ENCODE peak calls at places on chromosomes 1 and 21, in six cellular contexts. One of them, this sample, is unnamed.

GRCh38 chr1:18882511-18882910 is 19.8 kb downstream of the ALDH4A1 start:
- DNase-seq in stimulated activated CD8-positive, alpha-beta memory T cell treated with anti-CD3 and anti-CD28 coated beads, Interleukin-2, amount 100 ng/mL, for 1 hour: no peak
- DNase-seq in NCI-H526 treated with DMSO at 0.1 percent for 48 hours: no peak
- DNase-seq in progenitor cell of endocrine pancreas: no peak
- DNase-seq in heart left ventricle: no peak
- DNase-seq in mesendoderm: no peak
- DNase-seq in this sample: peak

GRCh38 chr1:165114022-165114888 is 242.3 kb downstream of the LMX1A start:
- DNase-seq in heart left ventricle: no peak
- DNase-seq in progenitor cell of endocrine pancreas: peak
- DNase-seq in mesendoderm: peak
- DNase-seq in NCI-H526 treated with DMSO at 0.1 percent for 48 hours: peak
- DNase-seq in stimulated activated CD8-positive, alpha-beta memory T cell treated with anti-CD3 and anti-CD28 coated beads, Interleukin-2, amount 100 ng/mL, for 1 hour: no peak
- DNase-seq in this sample: no peak

GRCh38 chr1:221774054-221774842 is 32.4 kb upstream of the DUSP10 start:
- DNase-seq in stimulated activated CD8-positive, alpha-beta memory T cell treated with anti-CD3 and anti-CD28 coated beads, Interleukin-2, amount 100 ng/mL, for 1 hour: no peak
- DNase-seq in heart left ventricle: no peak
- DNase-seq in NCI-H526 treated with DMSO at 0.1 percent for 48 hours: no peak
- DNase-seq in mesendoderm: peak
- DNase-seq in progenitor cell of endocrine pancreas: no peak
- DNase-seq in this sample: no peak

GRCh38 chr1:236039736-236040670 is 24.9 kb downstream of the NID1 start:
- DNase-seq in NCI-H526 treated with DMSO at 0.1 percent for 48 hours: no peak
- DNase-seq in heart left ventricle: peak
- DNase-seq in stimulated activated CD8-positive, alpha-beta memory T cell treated with anti-CD3 and anti-CD28 coated beads, Interleukin-2, amount 100 ng/mL, for 1 hour: no peak
- DNase-seq in mesendoderm: no peak
- DNase-seq in progenitor cell of endocrine pancreas: no peak
- DNase-seq in this sample: no peak

GRCh38 chr1:38991638-38992449 is 768 bp downstream of the AKIRIN1 start:
- DNase-seq in stimulated activated CD8-positive, alpha-beta memory T cell treated with anti-CD3 and anti-CD28 coated beads, Interleukin-2, amount 100 ng/mL, for 1 hour: no peak
- DNase-seq in mesendoderm: peak
- DNase-seq in heart left ventricle: peak
- DNase-seq in NCI-H526 treated with DMSO at 0.1 percent for 48 hours: peak
- DNase-seq in progenitor cell of endocrine pancreas: peak
- DNase-seq in this sample: no peak

GRCh38 chr1:75559141-75559540 is 51.8 kb downstream of the SLC44A5 start:
- DNase-seq in stimulated activated CD8-positive, alpha-beta memory T cell treated with anti-CD3 and anti-CD28 coated beads, Interleukin-2, amount 100 ng/mL, for 1 hour: no peak
- DNase-seq in heart left ventricle: no peak
- DNase-seq in mesendoderm: no peak
- DNase-seq in NCI-H526 treated with DMSO at 0.1 percent for 48 hours: no peak
- DNase-seq in progenitor cell of endocrine pancreas: no peak
- DNase-seq in this sample: no peak

GRCh38 chr1:45103534-45103933 is 91.5 kb downstream of the UROD start:
- DNase-seq in progenitor cell of endocrine pancreas: no peak
- DNase-seq in stimulated activated CD8-positive, alpha-beta memory T cell treated with anti-CD3 and anti-CD28 coated beads, Interleukin-2, amount 100 ng/mL, for 1 hour: no peak
- DNase-seq in heart left ventricle: no peak
- DNase-seq in NCI-H526 treated with DMSO at 0.1 percent for 48 hours: no peak
- DNase-seq in mesendoderm: no peak
- DNase-seq in this sample: no peak

GRCh38 chr1:10573446-10573845 is 98.7 kb downstream of the PEX14 start:
- DNase-seq in stimulated activated CD8-positive, alpha-beta memory T cell treated with anti-CD3 and anti-CD28 coated beads, Interleukin-2, amount 100 ng/mL, for 1 hour: no peak
- DNase-seq in heart left ventricle: no peak
- DNase-seq in progenitor cell of endocrine pancreas: no peak
- DNase-seq in mesendoderm: no peak
- DNase-seq in NCI-H526 treated with DMSO at 0.1 percent for 48 hours: no peak
- DNase-seq in this sample: no peak

GRCh38 chr1:192099328-192099727 is 58.9 kb upstream of the RGS18 start:
- DNase-seq in heart left ventricle: no peak
- DNase-seq in mesendoderm: no peak
- DNase-seq in stimulated activated CD8-positive, alpha-beta memory T cell treated with anti-CD3 and anti-CD28 coated beads, Interleukin-2, amount 100 ng/mL, for 1 hour: no peak
- DNase-seq in NCI-H526 treated with DMSO at 0.1 percent for 48 hours: no peak
- DNase-seq in progenitor cell of endocrine pancreas: no peak
- DNase-seq in this sample: no peak

GRCh38 chr1:209576392-209576791 is 7.1 kb upstream of the CAMK1G start:
- DNase-seq in NCI-H526 treated with DMSO at 0.1 percent for 48 hours: no peak
- DNase-seq in mesendoderm: peak
- DNase-seq in heart left ventricle: no peak
- DNase-seq in progenitor cell of endocrine pancreas: no peak
- DNase-seq in stimulated activated CD8-positive, alpha-beta memory T cell treated with anti-CD3 and anti-CD28 coated beads, Interleukin-2, amount 100 ng/mL, for 1 hour: no peak
- DNase-seq in this sample: no peak

GRCh38 chr1:27306892-27307850 is 14.8 kb upstream of the TMEM222 start:
- DNase-seq in progenitor cell of endocrine pancreas: no peak
- DNase-seq in NCI-H526 treated with DMSO at 0.1 percent for 48 hours: no peak
- DNase-seq in stimulated activated CD8-positive, alpha-beta memory T cell treated with anti-CD3 and anti-CD28 coated beads, Interleukin-2, amount 100 ng/mL, for 1 hour: no peak
- DNase-seq in mesendoderm: peak
- DNase-seq in heart left ventricle: no peak
- DNase-seq in this sample: no peak

GRCh38 chr1:244010191-244010590 is 40.9 kb upstream of the ZBTB18 start:
- DNase-seq in stimulated activated CD8-positive, alpha-beta memory T cell treated with anti-CD3 and anti-CD28 coated beads, Interleukin-2, amount 100 ng/mL, for 1 hour: no peak
- DNase-seq in heart left ventricle: no peak
- DNase-seq in mesendoderm: peak
- DNase-seq in progenitor cell of endocrine pancreas: no peak
- DNase-seq in NCI-H526 treated with DMSO at 0.1 percent for 48 hours: no peak
- DNase-seq in this sample: no peak

GRCh38 chr21:45300786-45301520 is 13.3 kb upstream of the POFUT2 start:
- DNase-seq in progenitor cell of endocrine pancreas: no peak
- DNase-seq in mesendoderm: no peak
- DNase-seq in NCI-H526 treated with DMSO at 0.1 percent for 48 hours: no peak
- DNase-seq in stimulated activated CD8-positive, alpha-beta memory T cell treated with anti-CD3 and anti-CD28 coated beads, Interleukin-2, amount 100 ng/mL, for 1 hour: no peak
- DNase-seq in heart left ventricle: no peak
- DNase-seq in this sample: no peak

GRCh38 chr1:7424352-7424890 is 346.7 kb upstream of the VAMP3 start:
- DNase-seq in mesendoderm: no peak
- DNase-seq in stimulated activated CD8-positive, alpha-beta memory T cell treated with anti-CD3 and anti-CD28 coated beads, Interleukin-2, amount 100 ng/mL, for 1 hour: no peak
- DNase-seq in progenitor cell of endocrine pancreas: no peak
- DNase-seq in heart left ventricle: no peak
- DNase-seq in NCI-H526 treated with DMSO at 0.1 percent for 48 hours: no peak
- DNase-seq in this sample: no peak

GRCh38 chr1:32791881-32792280 is 25.3 kb downstream of the YARS1 start:
- DNase-seq in progenitor cell of endocrine pancreas: no peak
- DNase-seq in stimulated activated CD8-positive, alpha-beta memory T cell treated with anti-CD3 and anti-CD28 coated beads, Interleukin-2, amount 100 ng/mL, for 1 hour: no peak
- DNase-seq in heart left ventricle: no peak
- DNase-seq in NCI-H526 treated with DMSO at 0.1 percent for 48 hours: no peak
- DNase-seq in mesendoderm: no peak
- DNase-seq in this sample: no peak

GRCh38 chr1:98749152-98749756 is 87.7 kb downstream of the SNX7 start:
- DNase-seq in progenitor cell of endocrine pancreas: no peak
- DNase-seq in heart left ventricle: no peak
- DNase-seq in mesendoderm: no peak
- DNase-seq in stimulated activated CD8-positive, alpha-beta memory T cell treated with anti-CD3 and anti-CD28 coated beads, Interleukin-2, amount 100 ng/mL, for 1 hour: no peak
- DNase-seq in NCI-H526 treated with DMSO at 0.1 percent for 48 hours: peak
- DNase-seq in this sample: no peak

GRCh38 chr1:206435450-206435849 is 34.8 kb upstream of the IKBKE start:
- DNase-seq in NCI-H526 treated with DMSO at 0.1 percent for 48 hours: no peak
- DNase-seq in heart left ventricle: no peak
- DNase-seq in mesendoderm: no peak
- DNase-seq in progenitor cell of endocrine pancreas: no peak
- DNase-seq in stimulated activated CD8-positive, alpha-beta memory T cell treated with anti-CD3 and anti-CD28 coated beads, Interleukin-2, amount 100 ng/mL, for 1 hour: no peak
- DNase-seq in this sample: no peak

GRCh38 chr1:202106340-202107284 is 16.1 kb upstream of the GPR37L1 start:
- DNase-seq in stimulated activated CD8-positive, alpha-beta memory T cell treated with anti-CD3 and anti-CD28 coated beads, Interleukin-2, amount 100 ng/mL, for 1 hour: no peak
- DNase-seq in progenitor cell of endocrine pancreas: no peak
- DNase-seq in NCI-H526 treated with DMSO at 0.1 percent for 48 hours: no peak
- DNase-seq in mesendoderm: no peak
- DNase-seq in heart left ventricle: no peak
- DNase-seq in this sample: no peak

GRCh38 chr21:34983680-34984086 is 65.4 kb downstream of the RUNX1 start:
- DNase-seq in heart left ventricle: no peak
- DNase-seq in NCI-H526 treated with DMSO at 0.1 percent for 48 hours: no peak
- DNase-seq in mesendoderm: no peak
- DNase-seq in stimulated activated CD8-positive, alpha-beta memory T cell treated with anti-CD3 and anti-CD28 coated beads, Interleukin-2, amount 100 ng/mL, for 1 hour: peak
- DNase-seq in progenitor cell of endocrine pancreas: no peak
- DNase-seq in this sample: no peak

GRCh38 chr1:14778882-14779594 is 180.6 kb downstream of the KAZN start:
- DNase-seq in NCI-H526 treated with DMSO at 0.1 percent for 48 hours: no peak
- DNase-seq in stimulated activated CD8-positive, alpha-beta memory T cell treated with anti-CD3 and anti-CD28 coated beads, Interleukin-2, amount 100 ng/mL, for 1 hour: no peak
- DNase-seq in progenitor cell of endocrine pancreas: peak
- DNase-seq in mesendoderm: peak
- DNase-seq in heart left ventricle: no peak
- DNase-seq in this sample: peak